ENCODE peak calls at places on chromosomes 16 and 17, in four cellular contexts. One of them, this sample, is unnamed.

GRCh38 chr16:86951831-86952598 is 365.2 kb downstream of the C16orf95 start:
- DNase-seq in GM06990: no peak
- DNase-seq in endodermal cell: no peak
- DNase-seq in colonic mucosa: no peak
- DNase-seq in this sample: no peak

GRCh38 chr16:31568577-31569359 is 41.1 kb downstream of the AHSP start:
- DNase-seq in colonic mucosa: peak
- DNase-seq in GM06990: no peak
- DNase-seq in endodermal cell: peak
- DNase-seq in this sample: no peak

GRCh38 chr17:7557825-7558543 is 566 bp upstream of the TNFSF13 start:
- DNase-seq in GM06990: peak
- DNase-seq in endodermal cell: peak
- DNase-seq in colonic mucosa: peak
- DNase-seq in this sample: peak

GRCh38 chr16:54936979-54937672 is 6.5 kb downstream of the IRX5 start:
- DNase-seq in endodermal cell: peak
- DNase-seq in colonic mucosa: no peak
- DNase-seq in GM06990: peak
- DNase-seq in this sample: peak

GRCh38 chr17:76527430-76528111 is 9.9 kb downstream of the CYGB start:
- DNase-seq in colonic mucosa: no peak
- DNase-seq in GM06990: peak
- DNase-seq in endodermal cell: peak
- DNase-seq in this sample: peak

GRCh38 chr16:2226245-2226793 is 2.9 kb downstream of the E4F1 start:
- DNase-seq in endodermal cell: no peak
- DNase-seq in colonic mucosa: no peak
- DNase-seq in GM06990: no peak
- DNase-seq in this sample: no peak

GRCh38 chr16:52399116-52399515 is 147.8 kb downstream of the TOX3 start:
- DNase-seq in GM06990: no peak
- DNase-seq in endodermal cell: no peak
- DNase-seq in colonic mucosa: no peak
- DNase-seq in this sample: no peak

GRCh38 chr17:61411944-61412859 is 12.6 kb downstream of the TBX2 start:
- DNase-seq in GM06990: peak
- DNase-seq in endodermal cell: peak
- DNase-seq in colonic mucosa: peak
- DNase-seq in this sample: peak

GRCh38 chr17:73598131-73598680 is 46.0 kb downstream of the SDK2 start:
- DNase-seq in GM06990: no peak
- DNase-seq in colonic mucosa: no peak
- DNase-seq in endodermal cell: no peak
- DNase-seq in this sample: no peak

GRCh38 chr16:51465026-51465425 is 314.0 kb upstream of the SALL1 start:
- DNase-seq in endodermal cell: no peak
- DNase-seq in GM06990: no peak
- DNase-seq in colonic mucosa: no peak
- DNase-seq in this sample: no peak

GRCh38 chr17:29566473-29567361 is at the start of gene ABHD15:
- DNase-seq in colonic mucosa: peak
- DNase-seq in endodermal cell: peak
- DNase-seq in GM06990: peak
- DNase-seq in this sample: peak

GRCh38 chr17:62725791-62726249 is 82.3 kb downstream of the MARCHF10 start:
- DNase-seq in endodermal cell: no peak
- DNase-seq in GM06990: no peak
- DNase-seq in colonic mucosa: no peak
- DNase-seq in this sample: no peak

GRCh38 chr17:57599271-57600045 is 145.6 kb downstream of the CCDC182 start:
- DNase-seq in colonic mucosa: no peak
- DNase-seq in GM06990: no peak
- DNase-seq in endodermal cell: no peak
- DNase-seq in this sample: peak

GRCh38 chr17:46789610-46790009 is 28.9 kb downstream of the WNT3 start:
- DNase-seq in colonic mucosa: no peak
- DNase-seq in endodermal cell: no peak
- DNase-seq in GM06990: no peak
- DNase-seq in this sample: no peak

GRCh38 chr17:42210046-42210445 is 15.8 kb upstream of the GHDC start:
- DNase-seq in GM06990: no peak
- DNase-seq in endodermal cell: no peak
- DNase-seq in colonic mucosa: no peak
- DNase-seq in this sample: no peak

GRCh38 chr17:9239821-9240658 is 218.7 kb downstream of the NTN1 start:
- DNase-seq in GM06990: peak
- DNase-seq in endodermal cell: peak
- DNase-seq in colonic mucosa: peak
- DNase-seq in this sample: peak

GRCh38 chr17:65407017-65407416 is 154.4 kb downstream of the AXIN2 start:
- DNase-seq in colonic mucosa: no peak
- DNase-seq in GM06990: no peak
- DNase-seq in endodermal cell: no peak
- DNase-seq in this sample: no peak

GRCh38 chr17:63276821-63277220 is 169.3 kb downstream of the CYB561 start:
- DNase-seq in endodermal cell: no peak
- DNase-seq in GM06990: no peak
- DNase-seq in colonic mucosa: no peak
- DNase-seq in this sample: no peak

GRCh38 chr16:84119368-84119767 is 2.6 kb upstream of the MBTPS1 start:
- DNase-seq in colonic mucosa: no peak
- DNase-seq in GM06990: no peak
- DNase-seq in endodermal cell: no peak
- DNase-seq in this sample: no peak

GRCh38 chr17:48637323-48638260 is 11.4 kb upstream of the HOXB9 start:
- DNase-seq in endodermal cell: peak
- DNase-seq in GM06990: no peak
- DNase-seq in colonic mucosa: peak
- DNase-seq in this sample: no peak

GRCh38 chr16:4059969-4060368 is 56.3 kb downstream of the ADCY9 start:
- DNase-seq in endodermal cell: no peak
- DNase-seq in GM06990: no peak
- DNase-seq in colonic mucosa: peak
- DNase-seq in this sample: no peak

GRCh38 chr16:27108826-27109665 is 42.3 kb downstream of the C16orf82 start:
- DNase-seq in colonic mucosa: no peak
- DNase-seq in GM06990: no peak
- DNase-seq in endodermal cell: peak
- DNase-seq in this sample: no peak

GRCh38 chr17:81394377-81394747 is 895 bp upstream of the BAHCC1 start:
- DNase-seq in GM06990: no peak
- DNase-seq in endodermal cell: no peak
- DNase-seq in colonic mucosa: no peak
- DNase-seq in this sample: no peak
- TF ChIP-seq CTCF in GM06990: no peak
- TF ChIP-seq CTCF in endodermal cell: no peak
- TF ChIP-seq CTCF in colonic mucosa: no peak
- TF ChIP-seq CTCF in this sample: no peak

GRCh38 chr17:17711708-17712141 is 30.5 kb downstream of the RAI1 start:
- DNase-seq in endodermal cell: peak
- DNase-seq in GM06990: no peak
- DNase-seq in colonic mucosa: no peak
- DNase-seq in this sample: no peak

GRCh38 chr17:17714261-17714866 is 33.1 kb downstream of the RAI1 start:
- DNase-seq in GM06990: no peak
- DNase-seq in colonic mucosa: no peak
- DNase-seq in endodermal cell: no peak
- DNase-seq in this sample: no peak

GRCh38 chr17:17712268-17712924 is 31.1 kb downstream of the RAI1 start:
- DNase-seq in GM06990: peak
- DNase-seq in endodermal cell: no peak
- DNase-seq in colonic mucosa: no peak
- DNase-seq in this sample: peak

GRCh38 chr17:17714879-17715278 is 33.6 kb downstream of the RAI1 start:
- DNase-seq in endodermal cell: no peak
- DNase-seq in colonic mucosa: no peak
- DNase-seq in GM06990: no peak
- DNase-seq in this sample: no peak

GRCh38 chr17:17713839-17714238 is 32.6 kb downstream of the RAI1 start:
- DNase-seq in colonic mucosa: no peak
- DNase-seq in GM06990: no peak
- DNase-seq in endodermal cell: no peak
- DNase-seq in this sample: no peak
- TF ChIP-seq CTCF in colonic mucosa: no peak
- TF ChIP-seq CTCF in GM06990: no peak
- TF ChIP-seq CTCF in endodermal cell: no peak
- TF ChIP-seq CTCF in this sample: no peak

GRCh38 chr16:788399-789126 is at the start of gene CHTF18:
- DNase-seq in GM06990: peak
- DNase-seq in endodermal cell: peak
- DNase-seq in colonic mucosa: peak
- DNase-seq in this sample: peak

GRCh38 chr16:789451-789850 is 1.0 kb downstream of the CHTF18 start:
- DNase-seq in colonic mucosa: no peak
- DNase-seq in GM06990: no peak
- DNase-seq in endodermal cell: no peak
- DNase-seq in this sample: no peak

GRCh38 chr16:787261-787966 is 767 bp downstream of the RPUSD1 start:
- DNase-seq in colonic mucosa: no peak
- DNase-seq in GM06990: no peak
- DNase-seq in endodermal cell: no peak
- DNase-seq in this sample: no peak

GRCh38 chr16:790086-790485 is 1.7 kb downstream of the CHTF18 start:
- DNase-seq in GM06990: no peak
- DNase-seq in colonic mucosa: no peak
- DNase-seq in endodermal cell: no peak
- DNase-seq in this sample: no peak

GRCh38 chr16:787978-788398 is at the start of gene RPUSD1:
- DNase-seq in endodermal cell: no peak
- DNase-seq in GM06990: no peak
- DNase-seq in colonic mucosa: no peak
- DNase-seq in this sample: no peak
- TF ChIP-seq CTCF in endodermal cell: no peak
- TF ChIP-seq CTCF in GM06990: no peak
- TF ChIP-seq CTCF in colonic mucosa: no peak
- TF ChIP-seq CTCF in this sample: no peak

GRCh38 chr17:40284085-40284713 is 3.5 kb upstream of the CDC6 start:
- DNase-seq in GM06990: no peak
- DNase-seq in colonic mucosa: peak
- DNase-seq in endodermal cell: no peak
- DNase-seq in this sample: no peak
- TF ChIP-seq CTCF in GM06990: no peak
- TF ChIP-seq CTCF in colonic mucosa: no peak
- TF ChIP-seq CTCF in endodermal cell: peak
- TF ChIP-seq CTCF in this sample: no peak

GRCh38 chr17:28426081-28426519 is 20.1 kb upstream of the SLC46A1 start:
- DNase-seq in colonic mucosa: no peak
- DNase-seq in GM06990: no peak
- DNase-seq in endodermal cell: peak
- DNase-seq in this sample: no peak
- TF ChIP-seq CTCF in colonic mucosa: peak
- TF ChIP-seq CTCF in GM06990: peak
- TF ChIP-seq CTCF in endodermal cell: peak
- TF ChIP-seq CTCF in this sample: no peak

GRCh38 chr17:64277831-64278562 is 14.9 kb upstream of the TEX2 start:
- DNase-seq in colonic mucosa: no peak
- DNase-seq in GM06990: no peak
- DNase-seq in endodermal cell: no peak
- DNase-seq in this sample: no peak

GRCh38 chr17:64281962-64282752 is 19.1 kb upstream of the TEX2 start:
- DNase-seq in colonic mucosa: peak
- DNase-seq in GM06990: no peak
- DNase-seq in endodermal cell: peak
- DNase-seq in this sample: peak

GRCh38 chr17:64276961-64277505 is 14.0 kb upstream of the TEX2 start:
- DNase-seq in GM06990: no peak
- DNase-seq in endodermal cell: peak
- DNase-seq in colonic mucosa: no peak
- DNase-seq in this sample: no peak

GRCh38 chr17:64278614-64279013 is 15.6 kb upstream of the TEX2 start:
- DNase-seq in colonic mucosa: no peak
- DNase-seq in GM06990: peak
- DNase-seq in endodermal cell: peak
- DNase-seq in this sample: no peak

GRCh38 chr17:64282753-64283080 is 19.7 kb upstream of the TEX2 start:
- DNase-seq in GM06990: no peak
- DNase-seq in colonic mucosa: no peak
- DNase-seq in endodermal cell: no peak
- DNase-seq in this sample: no peak
- TF ChIP-seq CTCF in GM06990: no peak
- TF ChIP-seq CTCF in colonic mucosa: no peak
- TF ChIP-seq CTCF in endodermal cell: no peak
- TF ChIP-seq CTCF in this sample: no peak

DNA sequence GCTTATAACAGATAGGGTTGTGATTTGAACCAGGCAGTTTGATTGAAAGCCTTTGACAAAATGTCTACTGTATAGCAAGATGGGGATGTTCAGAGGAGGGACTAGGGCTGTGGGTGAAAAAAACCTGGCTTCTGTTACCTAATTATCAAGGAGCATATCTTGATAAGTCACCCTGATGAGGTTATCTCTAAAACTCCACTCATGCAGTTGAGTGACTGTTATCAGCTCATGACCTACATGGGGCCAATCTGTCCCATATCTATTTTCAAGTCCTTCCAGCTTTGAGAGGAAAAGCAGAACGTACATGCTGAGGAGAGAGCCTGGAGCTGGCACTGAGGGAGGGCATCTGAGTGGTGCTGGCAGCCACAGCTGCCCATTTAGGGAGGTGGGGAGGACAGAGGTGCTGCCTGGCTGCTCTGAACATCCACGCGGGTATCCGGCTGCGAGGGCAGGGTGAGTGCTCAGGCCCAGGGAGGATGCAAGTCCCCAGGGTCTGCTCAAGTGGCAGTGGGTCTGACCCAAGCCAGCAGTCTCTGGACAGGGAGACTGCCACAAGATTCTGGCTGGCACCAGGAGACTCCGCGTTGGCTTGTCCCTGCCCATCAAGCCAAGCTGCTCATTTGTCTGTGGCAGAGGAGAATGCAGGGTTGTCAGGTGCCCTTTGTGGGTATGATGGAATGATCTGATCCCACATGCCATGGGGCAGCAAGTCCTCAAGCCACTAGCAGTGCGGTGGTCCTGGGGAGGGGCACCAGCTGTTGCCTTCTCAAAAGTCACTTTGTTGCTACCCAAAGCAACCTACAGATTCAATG is 29.2 kb downstream of the ATPAF2 start:
- DNase-seq in GM06990: no peak
- DNase-seq in colonic mucosa: no peak
- DNase-seq in endodermal cell: peak
- DNase-seq in this sample: no peak
- TF ChIP-seq CTCF in GM06990: no peak
- TF ChIP-seq CTCF in colonic mucosa: no peak
- TF ChIP-seq CTCF in endodermal cell: no peak
- TF ChIP-seq CTCF in this sample: no peak

This sample was measured in GM20000.